ENCODE peak calls at places on chromosomes 2 and 18, in six cellular contexts. I, C, M, F, H and X are unnamed samples.

GRCh38 chr2:47512581-47513083 is 109.7 kb downstream of the MSH2 start:
- DNase-seq in C (no peak), F (no peak), M (no peak), I (peak; percentile 72), H (peak; percentile 56), X (peak; percentile 23)

GRCh38 chr2:12928197-12928596 is 211.5 kb downstream of the TRIB2 start:
- DNase-seq in F (no peak), C (no peak), M (peak; percentile 57), H (peak; percentile 88), I (peak; percentile 78), X (no peak)

GRCh38 chr2:20353597-20353996 is 3.0 kb upstream of the PUM2 start:
- DNase-seq in I (no peak), H (peak; percentile 70), M (no peak), C (no peak), F (no peak), X (peak; percentile 6)

GRCh38 chr2:157857881-157858280 is 18.2 kb downstream of the ACVR1 start:
- DNase-seq in H (peak; percentile 48), F (no peak), I (peak; percentile 60), M (no peak), C (no peak), X (no peak)

GRCh38 chr2:19264847-19265246 is 93.6 kb downstream of the OSR1 start:
- DNase-seq in C (no peak), M (no peak), F (no peak), I (no peak), H (no peak), X (no peak)

GRCh38 chr2:238396663-238397062 is 30.1 kb upstream of the ASB1 start:
- DNase-seq in F (no peak), I (no peak), H (no peak), M (no peak), C (no peak), X (no peak)

GRCh38 chr18:71784777-71785176 is 759.4 kb downstream of the CBLN2 start:
- DNase-seq in H (no peak), I (no peak), F (no peak), C (no peak), M (no peak), X (peak; percentile 12)

GRCh38 chr2:32553829-32554432 is 73.9 kb upstream of the TTC27 start:
- DNase-seq in M (peak; percentile 3), F (peak; percentile 66), C (no peak), H (no peak), I (peak; percentile 21), X (peak; percentile 50)

GRCh38 chr2:27920148-27920885 is 29.8 kb downstream of the BABAM2 start:
- DNase-seq in H (no peak), M (no peak), I (peak; percentile 38), F (no peak), C (no peak), X (peak; percentile 33)

GRCh38 chr2:230777681-230778080 is 65.0 kb downstream of the CAB39 start:
- DNase-seq in C (no peak), M (no peak), H (peak; percentile 87), F (no peak), I (peak; percentile 66), X (no peak)

GRCh38 chr2:203718087-203718486 is 11.6 kb downstream of the CD28 start:
- DNase-seq in H (no peak), F (no peak), I (peak; percentile 35), C (no peak), M (no peak), X (no peak)

GRCh38 chr2:27451095-27451494 is 8.9 kb downstream of the KRTCAP3 start:
- DNase-seq in C (no peak), I (no peak), M (no peak), H (no peak), F (no peak), X (no peak)

GRCh38 chr2:69138247-69138754 is 125.3 kb downstream of the ANTXR1 start:
- DNase-seq in F (no peak), M (peak; percentile 58), I (peak; percentile 92), H (peak; percentile 75), C (no peak), X (no peak)

GRCh38 chr2:203892207-203892606 is 24.6 kb downstream of the CTLA4 start:
- DNase-seq in M (no peak), I (no peak), H (no peak), C (no peak), F (no peak), X (no peak)

GRCh38 chr18:32049393-32050161 is 31.0 kb downstream of the RNF125 start:
- DNase-seq in F (peak; percentile 22), M (no peak), C (no peak), I (peak; percentile 67), H (peak; percentile 37), X (no peak)

GRCh38 chr2:133262888-133263287 is 305.4 kb downstream of the NCKAP5 start:
- DNase-seq in H (no peak), I (peak; percentile 11), F (no peak), C (no peak), M (no peak), X (no peak)

GRCh38 chr2:216578325-216578724 is 54.9 kb upstream of the IGFBP2 start:
- DNase-seq in I (peak; percentile 71), C (no peak), H (no peak), M (no peak), F (no peak), X (no peak)

GRCh38 chr18:323253-323622 is 55.4 kb upstream of the THOC1 start:
- DNase-seq in C (no peak), F (no peak), M (no peak), I (peak; percentile 66), H (no peak), X (no peak)

GRCh38 chr2:127330753-127331152 is 36.8 kb upstream of the ERCC3 start:
- DNase-seq in F (no peak), M (no peak), H (no peak), I (no peak), C (no peak), X (no peak)

GRCh38 chr2:58146707-58147106 is 94.4 kb downstream of the FANCL start:
- DNase-seq in H (peak; percentile 55), I (peak; percentile 36), M (no peak), C (no peak), F (no peak), X (no peak)

GRCh38 chr18:8814206-8814605 is 108.8 kb downstream of the MTCL1 start:
- DNase-seq in H (no peak), I (peak; percentile 76), M (no peak), F (no peak), C (no peak), X (no peak)

GRCh38 chr2:69260666-69261065 is 126.4 kb downstream of the GFPT1 start:
- DNase-seq in I (no peak), F (no peak), C (no peak), M (no peak), H (no peak), X (no peak)

GRCh38 chr2:208466133-208466919 is 59.7 kb downstream of the PTH2R start:
- DNase-seq in M (no peak), H (no peak), C (no peak), I (peak; percentile 45), F (peak; percentile 26), X (peak; percentile 71)

GRCh38 chr2:150981826-150982225 is 279.8 kb downstream of the RBM43 start:
- DNase-seq in H (no peak), M (no peak), I (no peak), C (no peak), F (no peak), X (no peak)

GRCh38 chr2:186590538-186591441 is 934 bp downstream of the ITGAV start:
- DNase-seq in H (peak; percentile 35), I (peak; percentile 71), C (no peak), M (no peak), F (peak; percentile 24), X (peak; percentile 54)

GRCh38 chr2:46655551-46656436 is 176.4 kb downstream of the TMEM247 start:
- DNase-seq in F (no peak), C (no peak), I (peak; percentile 54), H (no peak), M (no peak), X (no peak)

GRCh38 chr18:46596119-46596518 is 60.9 kb downstream of the LOXHD1 start:
- DNase-seq in M (no peak), H (no peak), I (no peak), F (no peak), C (no peak), X (no peak)

GRCh38 chr18:8781671-8782070 is 76.3 kb downstream of the MTCL1 start:
- DNase-seq in H (no peak), I (no peak), M (no peak), C (no peak), F (no peak), X (no peak)

GRCh38 chr2:38037757-38038615 is 38.0 kb downstream of the CYP1B1 start:
- DNase-seq in C (peak; percentile 60), M (no peak), F (peak; percentile 70), H (no peak), I (peak; percentile 11), X (no peak)

GRCh38 chr2:205802069-205802468 is 119.8 kb downstream of the NRP2 start:
- DNase-seq in I (no peak), M (no peak), C (no peak), H (no peak), F (no peak), X (no peak)

GRCh38 chr2:74856004-74856578 is 22.2 kb downstream of the HK2 start:
- DNase-seq in H (peak; percentile 55), I (no peak), F (no peak), M (no peak), C (no peak), X (no peak)

GRCh38 chr2:206445948-206446347 is 2.6 kb downstream of the ADAM23 start:
- DNase-seq in M (no peak), C (no peak), H (no peak), I (no peak), F (no peak), X (no peak)

GRCh38 chr2:42914314-42914713 is 121.9 kb upstream of the HAAO start:
- DNase-seq in M (no peak), I (no peak), H (no peak), F (no peak), C (no peak), X (peak; percentile 49)